ENCODE peak calls at places on chromosomes 2 and 18, in seven cellular contexts. R, K, U, S, H, B and F are unnamed samples.

GRCh38 chr2:191151315-191151698 is 513 bp upstream of the STAT4 start:
- DNase-seq in R (no peak), K (peak; percentile 78), U (no peak), S (no peak), H (no peak), B (no peak), F (no peak)

GRCh38 chr2:18625563-18625962 is 36.2 kb upstream of the NT5C1B start:
- DNase-seq in R (peak; percentile 34), K (no peak), U (no peak), S (no peak), H (no peak), B (no peak), F (no peak)

GRCh38 chr2:226447338-226447885 is 352.2 kb downstream of the IRS1 start:
- DNase-seq in R (peak; percentile 57), K (no peak), U (no peak), S (peak; percentile 52), H (no peak), B (no peak), F (no peak)

GRCh38 chr2:133766164-133766832 is 198.0 kb upstream of the NCKAP5 start:
- DNase-seq in R (no peak), K (no peak), U (no peak), S (no peak), H (no peak), B (no peak), F (no peak)

GRCh38 chr2:220949476-220949875 is 622.6 kb downstream of the EPHA4 start:
- DNase-seq in R (no peak), K (no peak), U (no peak), S (no peak), H (no peak), B (no peak), F (no peak)

GRCh38 chr18:67232406-67232805 is 284.1 kb downstream of the DSEL start:
- DNase-seq in R (peak; percentile 99), K (no peak), U (no peak), S (peak; percentile 32), H (no peak), B (no peak), F (no peak)

GRCh38 chr2:42874838-42875801 is 82.7 kb upstream of the HAAO start:
- DNase-seq in R (no peak), K (no peak), U (no peak), S (no peak), H (no peak), B (no peak), F (no peak)

GRCh38 chr2:139790807-139791206 is 1010.6 kb upstream of the NXPH2 start:
- DNase-seq in R (peak; percentile 33), K (no peak), U (no peak), S (peak; percentile 21), H (no peak), B (no peak), F (peak; percentile 7)

GRCh38 chr2:107380912-107381311 is 445.8 kb upstream of the RGPD4 start:
- DNase-seq in R (no peak), K (no peak), U (no peak), S (no peak), H (no peak), B (no peak), F (no peak)

GRCh38 chr2:129606496-129607270 is 372.8 kb upstream of the RAB6C start:
- DNase-seq in R (no peak), K (no peak), U (no peak), S (no peak), H (no peak), B (no peak), F (no peak)

GRCh38 chr2:84980263-84980983 is 9.5 kb downstream of the KCMF1 start:
- DNase-seq in R (no peak), K (no peak), U (peak; percentile 23), S (no peak), H (no peak), B (peak; percentile 45), F (no peak)

GRCh38 chr18:35695803-35696202 is 114.3 kb downstream of the GALNT1 start:
- DNase-seq in R (no peak), K (no peak), U (peak; percentile 78), S (no peak), H (no peak), B (no peak), F (no peak)

GRCh38 chr2:176763111-176763510 is 449.5 kb upstream of the HNRNPA3 start:
- DNase-seq in R (no peak), K (no peak), U (no peak), S (no peak), H (no peak), B (no peak), F (no peak)

GRCh38 chr2:23706613-23707078 is 220.3 kb downstream of the ATAD2B start:
- DNase-seq in R (no peak), K (no peak), U (no peak), S (no peak), H (no peak), B (no peak), F (no peak)

GRCh38 chr2:127820080-127820668 is 9.2 kb upstream of the WDR33 start:
- DNase-seq in R (peak; percentile 35), K (no peak), U (no peak), S (no peak), H (no peak), B (no peak), F (no peak)

GRCh38 chr2:216535454-216535995 is 36.9 kb downstream of the RPL37A start:
- DNase-seq in R (peak; percentile 93), K (no peak), U (peak; percentile 81), S (peak; percentile 71), H (peak; percentile 95), B (no peak), F (no peak)

GRCh38 chr2:222899413-222900181 is 38.8 kb downstream of the ACSL3 start:
- DNase-seq in R (no peak), K (no peak), U (no peak), S (no peak), H (no peak), B (no peak), F (no peak)

GRCh38 chr18:67280843-67281242 is 235.7 kb downstream of the DSEL start:
- DNase-seq in R (no peak), K (no peak), U (no peak), S (no peak), H (no peak), B (no peak), F (no peak)

GRCh38 chr2:233247744-233248143 is 3.7 kb upstream of the ATG16L1 start:
- DNase-seq in R (peak; percentile 76), K (no peak), U (no peak), S (peak; percentile 99), H (no peak), B (peak; percentile 85), F (no peak)

GRCh38 chr2:20615466-20616241 is 35.2 kb downstream of the HS1BP3 start:
- DNase-seq in R (peak; percentile 36), K (peak; percentile 55), U (peak; percentile 74), S (no peak), H (no peak), B (no peak), F (no peak)

GRCh38 chr2:38214209-38214717 is 138.3 kb upstream of the CYP1B1 start:
- DNase-seq in R (no peak), K (no peak), U (no peak), S (no peak), H (no peak), B (no peak), F (no peak)

GRCh38 chr2:129587426-129588064 is 391.9 kb upstream of the RAB6C start:
- DNase-seq in R (no peak), K (no peak), U (no peak), S (no peak), H (no peak), B (no peak), F (no peak)

GRCh38 chr2:16031055-16031847 is 90.9 kb downstream of the MYCN start:
- DNase-seq in R (no peak), K (no peak), U (no peak), S (no peak), H (no peak), B (no peak), F (no peak)

GRCh38 chr2:207767461-207768167 is 2.1 kb downstream of the FZD5 start:
- DNase-seq in R (peak; percentile 43), K (peak; percentile 84), U (no peak), S (peak; percentile 48), H (no peak), B (peak; percentile 79), F (peak; percentile 35)
- TF ChIP-seq CTCF in R (peak; percentile 33), K (peak; percentile 22), U (no peak), S (peak; percentile 48), H (peak; percentile 55), B (peak; percentile 22), F (no peak)

GRCh38 chr2:53545159-53546055 is 222.2 kb upstream of the CHAC2 start:
- DNase-seq in R (no peak), K (no peak), U (no peak), S (peak; percentile 33), H (no peak), B (no peak), F (no peak)

GRCh38 chr2:53549497-53549896 is 218.1 kb upstream of the CHAC2 start:
- DNase-seq in R (no peak), K (no peak), U (no peak), S (no peak), H (no peak), B (no peak), F (no peak)
- TF ChIP-seq CTCF in R (no peak), K (no peak), U (no peak), S (no peak), H (no peak), B (no peak), F (no peak)

GRCh38 chr2:95207111-95207961 is at the start of gene ZNF892:
- DNase-seq in R (peak; percentile 89), K (peak; percentile 96), U (peak; percentile 91), S (peak; percentile 96), H (no peak), B (peak; percentile 95), F (peak; percentile 95)
- TF ChIP-seq CTCF in R (peak; percentile 31), K (peak; percentile 31), U (no peak), S (peak; percentile 59), H (peak; percentile 47), B (no peak), F (peak; percentile 61)

GRCh38 chr18:3663870-3664512 is 214.0 kb downstream of the TGIF1 start:
- DNase-seq in R (no peak), K (no peak), U (no peak), S (peak; percentile 36), H (no peak), B (no peak), F (no peak)

GRCh38 chr18:3665780-3666525 is 216.0 kb downstream of the TGIF1 start:
- DNase-seq in R (peak; percentile 95), K (peak; percentile 88), U (peak; percentile 88), S (peak; percentile 81), H (peak; percentile 45), B (peak; percentile 88), F (peak; percentile 72)

GRCh38 chr18:3665187-3665586 is 215.2 kb downstream of the TGIF1 start:
- DNase-seq in R (no peak), K (no peak), U (no peak), S (no peak), H (no peak), B (no peak), F (no peak)

GRCh38 chr18:3666526-3667254 is 216.7 kb downstream of the TGIF1 start:
- DNase-seq in R (no peak), K (no peak), U (no peak), S (no peak), H (no peak), B (no peak), F (no peak)

DNA sequence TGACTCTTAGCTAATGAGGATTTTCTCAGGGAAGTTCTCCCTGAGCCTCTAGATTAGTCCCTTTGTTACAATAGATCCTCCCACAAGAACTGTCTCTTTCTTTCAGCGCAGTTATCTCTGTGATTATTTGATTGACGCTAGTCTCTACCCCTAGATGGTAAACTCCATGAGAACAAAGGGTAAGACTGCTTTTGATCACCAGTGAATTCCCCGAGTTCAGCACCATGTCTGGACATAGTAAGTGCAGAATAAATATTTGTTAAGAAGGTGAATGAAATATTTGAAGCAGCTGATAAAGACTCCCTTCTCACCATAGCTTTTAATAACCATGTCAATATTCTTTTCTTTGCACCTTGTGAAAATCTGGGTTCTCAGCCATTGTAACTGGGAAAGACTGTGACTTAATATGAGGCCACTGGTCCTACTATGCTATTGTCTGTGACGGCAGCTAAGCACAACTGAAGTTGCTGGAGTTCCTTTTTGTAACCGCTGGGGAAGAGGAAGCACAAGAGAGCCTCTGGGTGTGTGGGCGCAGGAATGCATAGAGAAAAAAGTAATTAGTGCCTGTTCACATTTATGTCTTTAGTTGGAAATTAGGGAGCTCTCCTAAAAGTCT is 214.7 kb downstream of the TGIF1 start:
- DNase-seq in R (no peak), K (no peak), U (no peak), S (no peak), H (no peak), B (peak; percentile 48), F (no peak)
- TF ChIP-seq CTCF in R (no peak), K (no peak), U (no peak), S (peak; percentile 39), H (no peak), B (no peak), F (no peak)